ENCODE peak calls at places on chromosomes 11 and 22, in five cellular contexts. L is HepG2, G is GM12878, K is K562, R is H1. E is an unnamed sample.

GRCh38 chr11:17396598-17397310 is 8.3 kb upstream of the KCNJ11 start:
- DNase-seq in G (no peak), R (no peak), L (no peak), K (no peak), E (no peak)

GRCh38 chr11:108734956-108735559 is 70.2 kb downstream of the DDX10 start:
- DNase-seq in R (no peak), L (peak; percentile 21), K (peak; percentile 56), G (no peak), E (peak; percentile 8)

GRCh38 chr11:107928767-107929507 is 689 bp downstream of the RAB39A start:
- DNase-seq in K (no peak), R (peak; percentile 67), L (no peak), G (no peak), E (no peak)

GRCh38 chr22:43275545-43275981 is 67.6 kb downstream of the SCUBE1 start:
- DNase-seq in G (no peak), K (peak; percentile 63), L (peak; percentile 41), R (peak; percentile 74), E (peak; percentile 56)

GRCh38 chr22:23751441-23751996 is 607 bp upstream of the ZNF70 start:
- DNase-seq in K (peak; percentile 52), G (no peak), R (no peak), L (no peak), E (no peak)

GRCh38 chr22:43850529-43850928 is 11.8 kb downstream of the SULT4A1 start:
- DNase-seq in G (no peak), L (no peak), R (no peak), K (no peak), E (no peak)

GRCh38 chr22:39954584-39955055 is 5.6 kb upstream of the TMA7B start:
- DNase-seq in G (no peak), L (peak; percentile 46), R (no peak), K (no peak), E (no peak)

GRCh38 chr11:93775289-93775688 is 8.8 kb upstream of the MED17 start:
- DNase-seq in L (peak; percentile 21), R (peak; percentile 71), K (peak; percentile 44), G (no peak), E (peak; percentile 18)

GRCh38 chr11:13260963-13261599 is 16.5 kb upstream of the BMAL1 start:
- DNase-seq in R (no peak), L (no peak), K (no peak), G (no peak), E (no peak)

GRCh38 chr11:26947379-26947844 is 46.5 kb upstream of the FIBIN start:
- DNase-seq in K (no peak), L (no peak), G (no peak), R (no peak), E (no peak)

GRCh38 chr11:36073411-36074203 is 129.7 kb downstream of the LDLRAD3 start:
- DNase-seq in R (no peak), K (no peak), L (no peak), G (no peak), E (no peak)

GRCh38 chr11:45133871-45134270 is 12.6 kb upstream of the PRDM11 start:
- DNase-seq in L (no peak), R (no peak), K (no peak), G (no peak), E (no peak)

GRCh38 chr11:31509017-31509411 is 408 bp downstream of the IMMP1L start:
- DNase-seq in L (peak; percentile 6), K (peak; percentile 34), G (no peak), R (no peak), E (no peak)

GRCh38 chr11:134045799-134046635 is 22.9 kb upstream of the JAM3 start:
- DNase-seq in G (no peak), L (no peak), K (no peak), R (no peak), E (no peak)

GRCh38 chr22:47612136-47612910 is 849.9 kb downstream of the TBC1D22A start:
- DNase-seq in R (no peak), G (no peak), K (no peak), L (no peak), E (no peak)

GRCh38 chr11:113148652-113149051 is 165.7 kb upstream of the TTC12 start:
- DNase-seq in K (no peak), L (no peak), R (no peak), G (no peak), E (no peak)

GRCh38 chr11:17986711-17987220 is 26.1 kb downstream of the SERGEF start:
- DNase-seq in R (no peak), L (peak; percentile 94), K (no peak), G (no peak), E (no peak)

GRCh38 chr22:33350961-33351360 is 292.8 kb upstream of the SYN3 start:
- DNase-seq in L (no peak), K (no peak), R (no peak), G (no peak), E (no peak)

GRCh38 chr11:2201542-2201941 is 29.9 kb upstream of the TH start:
- DNase-seq in L (no peak), R (no peak), G (no peak), K (no peak), E (no peak)

GRCh38 chr11:44989831-44990566 is 39.3 kb upstream of the TP53I11 start:
- DNase-seq in R (no peak), G (no peak), L (no peak), K (no peak), E (no peak)

GRCh38 chr11:45089251-45089650 is 57.2 kb upstream of the PRDM11 start:
- DNase-seq in G (no peak), R (no peak), K (no peak), L (no peak), E (no peak)

GRCh38 chr11:70399681-70400112 is 1.4 kb downstream of the CTTN start:
- DNase-seq in L (peak; percentile 78), R (peak; percentile 57), K (peak; percentile 83), G (no peak), E (peak; percentile 87)

GRCh38 chr11:66847461-66848232 is 4.4 kb downstream of the RCE1 start:
- DNase-seq in L (no peak), G (no peak), K (no peak), R (no peak), E (no peak)

GRCh38 chr11:60924906-60925684 is 835 bp downstream of the TMEM132A start:
- DNase-seq in R (no peak), L (no peak), K (no peak), G (no peak), E (no peak)

GRCh38 chr22:29871684-29872083 is 11.3 kb upstream of the MTMR3 start:
- DNase-seq in K (peak; percentile 14), G (no peak), L (peak; percentile 23), R (peak; percentile 45), E (no peak)

GRCh38 chr11:111531156-111531555 is 9.4 kb upstream of the LAYN start:
- DNase-seq in L (no peak), R (no peak), K (no peak), G (no peak), E (no peak)

GRCh38 chr22:49712195-49712791 is 115.4 kb downstream of the BRD1 start:
- DNase-seq in G (no peak), R (peak; percentile 84), L (no peak), K (peak; percentile 48), E (no peak)
- TF ChIP-seq ZNF274 in G (no peak), R (no peak), L (no peak), K (no peak), E (no peak)

GRCh38 chr11:88886796-88887195 is 179.0 kb downstream of the GRM5 start:
- DNase-seq in R (peak; percentile 63), G (peak; percentile 11), K (peak; percentile 27), L (peak; percentile 40), E (peak; percentile 55)
- TF ChIP-seq CTCF in R (peak; percentile 75), G (peak; percentile 62), K (peak; percentile 34), L (peak; percentile 81), E (peak; percentile 59)

GRCh38 chr11:279040-279965 is 1.1 kb downstream of the NLRP6 start:
- DNase-seq in L (no peak), G (no peak), K (no peak), R (no peak), E (no peak)
- TF ChIP-seq ZNF274 in L (no peak), G (no peak), K (no peak), R (no peak), E (no peak)

GRCh38 chr11:129373489-129373953 is 2.1 kb upstream of the BARX2 start:
- DNase-seq in R (no peak), K (no peak), G (no peak), L (no peak), E (no peak)
- TF ChIP-seq CTCF in R (no peak), K (no peak), G (no peak), L (no peak), E (no peak)

DNA sequence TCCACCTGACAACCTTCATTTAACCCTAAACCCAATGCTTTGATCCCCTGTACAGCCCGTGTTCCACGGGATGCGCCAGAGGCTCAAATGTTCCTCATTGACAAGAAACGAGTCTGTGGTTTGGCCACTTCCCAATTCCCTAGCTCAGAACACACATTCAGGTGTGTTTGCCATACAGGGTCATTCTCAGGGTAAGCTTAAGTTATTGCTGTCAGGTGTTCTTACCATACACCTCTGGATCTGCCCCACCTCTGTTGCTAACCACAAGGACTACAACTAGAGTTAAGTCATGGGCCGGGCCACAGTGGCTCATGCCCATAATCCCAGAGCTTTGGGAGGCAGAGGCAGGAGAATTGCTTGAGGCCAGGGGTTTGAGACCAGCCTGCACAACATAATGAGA is 45.6 kb upstream of the POLD3 start:
- DNase-seq in L (peak; percentile 8), R (no peak), K (no peak), G (no peak), E (no peak)
- TF ChIP-seq ZNF274 in L (no peak), R (no peak), K (no peak), G (no peak), E (no peak)

GRCh38 chr11:83827940-83828554 is 541.9 kb upstream of the CCDC90B start:
- DNase-seq in G (no peak), R (no peak), L (peak; percentile 42), K (peak; percentile 46), E (peak; percentile 18)
- TF ChIP-seq CTCF in G (peak; percentile 47), R (peak; percentile 54), L (peak; percentile 74), K (peak; percentile 64), E (peak; percentile 43)

GRCh38 chr22:36162127-36163034 is 1.8 kb upstream of the APOL3 start:
- DNase-seq in R (no peak), K (no peak), G (peak; percentile 70), L (no peak), E (no peak)

GRCh38 chr22:36156515-36157419 is 3.8 kb downstream of the APOL3 start:
- DNase-seq in L (peak; percentile 41), G (no peak), R (no peak), K (peak; percentile 54), E (no peak)

GRCh38 chr22:36164621-36165020 is 4.1 kb upstream of the APOL3 start:
- DNase-seq in R (no peak), G (no peak), L (no peak), K (no peak), E (no peak)

GRCh38 chr22:36163497-36163896 is 2.9 kb upstream of the APOL3 start:
- DNase-seq in G (no peak), K (no peak), L (no peak), R (no peak), E (no peak)

GRCh38 chr22:36160499-36160942 is at the start of gene APOL3:
- DNase-seq in R (no peak), G (peak; percentile 60), K (no peak), L (no peak), E (no peak)
- TF ChIP-seq ZNF274 in R (no peak), G (no peak), K (no peak), L (no peak), E (no peak)

E was measured in HCT116.